ENCODE peak calls at places on chromosomes 13 and 19, in seven cellular contexts. One of them, this sample, is unnamed.

GRCh38 chr13:20326809-20327208 is 94.7 kb upstream of the GJB6 start:
- DNase-seq in fibroblast of the conjunctiva: no peak
- DNase-seq in IMR-90: no peak
- DNase-seq in astrocyte: no peak
- DNase-seq in Caco-2: no peak
- DNase-seq in heart left ventricle: no peak
- DNase-seq in NCI-H510A treated with DMSO at 0.1 percent for 48 hours: no peak
- DNase-seq in this sample: no peak

GRCh38 chr13:110301606-110302131 is 5.3 kb downstream of the COL4A1 start:
- DNase-seq in fibroblast of the conjunctiva: no peak
- DNase-seq in astrocyte: peak
- DNase-seq in heart left ventricle: peak
- DNase-seq in IMR-90: peak
- DNase-seq in Caco-2: no peak
- DNase-seq in NCI-H510A treated with DMSO at 0.1 percent for 48 hours: no peak
- DNase-seq in this sample: no peak

GRCh38 chr13:41058229-41059070 is 2.9 kb upstream of the WBP4 start:
- DNase-seq in astrocyte: no peak
- DNase-seq in heart left ventricle: no peak
- DNase-seq in IMR-90: peak
- DNase-seq in Caco-2: no peak
- DNase-seq in fibroblast of the conjunctiva: no peak
- DNase-seq in NCI-H510A treated with DMSO at 0.1 percent for 48 hours: no peak
- DNase-seq in this sample: no peak

GRCh38 chr19:13492128-13492527 is 14.2 kb downstream of the CACNA1A start:
- DNase-seq in IMR-90: peak
- DNase-seq in heart left ventricle: no peak
- DNase-seq in fibroblast of the conjunctiva: no peak
- DNase-seq in NCI-H510A treated with DMSO at 0.1 percent for 48 hours: no peak
- DNase-seq in astrocyte: peak
- DNase-seq in Caco-2: no peak
- DNase-seq in this sample: no peak

GRCh38 chr19:45113628-45114027 is 20.6 kb downstream of the PPP1R37 start:
- DNase-seq in Caco-2: peak
- DNase-seq in heart left ventricle: no peak
- DNase-seq in fibroblast of the conjunctiva: no peak
- DNase-seq in NCI-H510A treated with DMSO at 0.1 percent for 48 hours: peak
- DNase-seq in IMR-90: no peak
- DNase-seq in astrocyte: no peak
- DNase-seq in this sample: no peak

GRCh38 chr19:56367829-56368711 is 25.3 kb downstream of the ZNF582 start:
- DNase-seq in heart left ventricle: peak
- DNase-seq in IMR-90: peak
- DNase-seq in fibroblast of the conjunctiva: peak
- DNase-seq in NCI-H510A treated with DMSO at 0.1 percent for 48 hours: peak
- DNase-seq in Caco-2: no peak
- DNase-seq in astrocyte: peak
- DNase-seq in this sample: peak

GRCh38 chr19:5967994-5968430 is 9.9 kb downstream of the RANBP3 start:
- DNase-seq in Caco-2: peak
- DNase-seq in NCI-H510A treated with DMSO at 0.1 percent for 48 hours: peak
- DNase-seq in fibroblast of the conjunctiva: peak
- DNase-seq in IMR-90: peak
- DNase-seq in heart left ventricle: peak
- DNase-seq in astrocyte: peak
- DNase-seq in this sample: peak

GRCh38 chr19:44476559-44477408 is 23.5 kb downstream of the ZNF180 start:
- DNase-seq in Caco-2: no peak
- DNase-seq in heart left ventricle: no peak
- DNase-seq in IMR-90: peak
- DNase-seq in astrocyte: peak
- DNase-seq in NCI-H510A treated with DMSO at 0.1 percent for 48 hours: no peak
- DNase-seq in fibroblast of the conjunctiva: no peak
- DNase-seq in this sample: no peak

GRCh38 chr19:2474232-2475017 is 1.5 kb upstream of the GADD45B start:
- DNase-seq in NCI-H510A treated with DMSO at 0.1 percent for 48 hours: peak
- DNase-seq in Caco-2: peak
- DNase-seq in astrocyte: peak
- DNase-seq in fibroblast of the conjunctiva: peak
- DNase-seq in heart left ventricle: peak
- DNase-seq in IMR-90: peak
- DNase-seq in this sample: peak

GRCh38 chr13:42047561-42048322 is 706 bp upstream of the DGKH start:
- DNase-seq in astrocyte: peak
- DNase-seq in Caco-2: peak
- DNase-seq in NCI-H510A treated with DMSO at 0.1 percent for 48 hours: no peak
- DNase-seq in heart left ventricle: peak
- DNase-seq in IMR-90: peak
- DNase-seq in fibroblast of the conjunctiva: no peak
- DNase-seq in this sample: peak

GRCh38 chr19:35178701-35179100 is 24.2 kb downstream of the FXYD5 start:
- DNase-seq in IMR-90: no peak
- DNase-seq in astrocyte: no peak
- DNase-seq in Caco-2: no peak
- DNase-seq in fibroblast of the conjunctiva: no peak
- DNase-seq in NCI-H510A treated with DMSO at 0.1 percent for 48 hours: no peak
- DNase-seq in heart left ventricle: no peak
- DNase-seq in this sample: no peak

GRCh38 chr13:35475131-35475959 is 1.1 kb downstream of the MAB21L1 start:
- DNase-seq in astrocyte: peak
- DNase-seq in fibroblast of the conjunctiva: no peak
- DNase-seq in Caco-2: no peak
- DNase-seq in heart left ventricle: peak
- DNase-seq in IMR-90: peak
- DNase-seq in NCI-H510A treated with DMSO at 0.1 percent for 48 hours: no peak
- DNase-seq in this sample: no peak

GRCh38 chr19:3125900-3126524 is 9.8 kb upstream of the GNA15 start:
- DNase-seq in astrocyte: no peak
- DNase-seq in Caco-2: peak
- DNase-seq in heart left ventricle: no peak
- DNase-seq in NCI-H510A treated with DMSO at 0.1 percent for 48 hours: no peak
- DNase-seq in fibroblast of the conjunctiva: no peak
- DNase-seq in IMR-90: no peak
- DNase-seq in this sample: peak